ENCODE peak calls at places on chromosomes 5 and 9, in five cellular contexts. One of them, this sample, is unnamed.

GRCh38 chr9:21684831-21685362 is 117.5 kb upstream of the MTAP start:
- DNase-seq in HepG2: peak
- DNase-seq in NT2/D1: no peak
- DNase-seq in HEK293T: no peak
- DNase-seq in H1: no peak
- DNase-seq in this sample: no peak

GRCh38 chr9:114086009-114086408 is 7.9 kb upstream of the AMBP start:
- DNase-seq in HepG2: no peak
- DNase-seq in NT2/D1: no peak
- DNase-seq in HEK293T: no peak
- DNase-seq in H1: no peak
- DNase-seq in this sample: no peak

GRCh38 chr9:134187110-134187531 is 22.8 kb upstream of the RNU6ATAC start:
- DNase-seq in HEK293T: no peak
- DNase-seq in HepG2: no peak
- DNase-seq in H1: no peak
- DNase-seq in NT2/D1: no peak
- DNase-seq in this sample: no peak

GRCh38 chr9:135969064-135969683 is 8.0 kb upstream of the UBAC1 start:
- DNase-seq in HepG2: no peak
- DNase-seq in HEK293T: no peak
- DNase-seq in H1: no peak
- DNase-seq in NT2/D1: no peak
- DNase-seq in this sample: no peak

GRCh38 chr5:178292826-178293205 is 60.2 kb upstream of the PHYKPL start:
- DNase-seq in HepG2: no peak
- DNase-seq in HEK293T: no peak
- DNase-seq in NT2/D1: no peak
- DNase-seq in H1: no peak
- DNase-seq in this sample: no peak

GRCh38 chr5:8258808-8259207 is 389.9 kb downstream of the MTRR start:
- DNase-seq in NT2/D1: no peak
- DNase-seq in H1: no peak
- DNase-seq in HepG2: no peak
- DNase-seq in HEK293T: no peak
- DNase-seq in this sample: no peak

GRCh38 chr9:133664651-133665050 is 28.5 kb downstream of the DBH start:
- DNase-seq in H1: no peak
- DNase-seq in NT2/D1: no peak
- DNase-seq in HEK293T: no peak
- DNase-seq in HepG2: no peak
- DNase-seq in this sample: no peak

GRCh38 chr9:93304574-93305496 is 120.9 kb downstream of the WNK2 start:
- DNase-seq in H1: peak
- DNase-seq in HepG2: peak
- DNase-seq in HEK293T: peak
- DNase-seq in NT2/D1: peak
- DNase-seq in this sample: no peak

GRCh38 chr9:99257723-99258364 is 35.8 kb downstream of the SEC61B start:
- DNase-seq in HEK293T: no peak
- DNase-seq in HepG2: no peak
- DNase-seq in H1: no peak
- DNase-seq in NT2/D1: no peak
- DNase-seq in this sample: no peak

GRCh38 chr9:124602204-124602603 is 95.0 kb upstream of the NR5A1 start:
- DNase-seq in HepG2: peak
- DNase-seq in NT2/D1: no peak
- DNase-seq in HEK293T: no peak
- DNase-seq in H1: no peak
- DNase-seq in this sample: no peak

GRCh38 chr5:120516799-120517198 is 52.7 kb downstream of the PRR16 start:
- DNase-seq in NT2/D1: no peak
- DNase-seq in H1: no peak
- DNase-seq in HepG2: no peak
- DNase-seq in HEK293T: no peak
- DNase-seq in this sample: no peak

GRCh38 chr9:37464426-37465248 is 613 bp downstream of the ZBTB5 start:
- DNase-seq in NT2/D1: no peak
- DNase-seq in H1: peak
- DNase-seq in HepG2: no peak
- DNase-seq in HEK293T: peak
- DNase-seq in this sample: peak

GRCh38 chr9:107141967-107142366 is 141.1 kb upstream of the RAD23B start:
- DNase-seq in NT2/D1: no peak
- DNase-seq in HepG2: no peak
- DNase-seq in H1: no peak
- DNase-seq in HEK293T: no peak
- DNase-seq in this sample: no peak

GRCh38 chr5:52844885-52845284 is 57.2 kb downstream of the ITGA1 start:
- DNase-seq in NT2/D1: no peak
- DNase-seq in HepG2: no peak
- DNase-seq in H1: no peak
- DNase-seq in HEK293T: no peak
- DNase-seq in this sample: no peak

GRCh38 chr5:170151105-170151831 is 45.6 kb downstream of the FOXI1 start:
- DNase-seq in NT2/D1: peak
- DNase-seq in HepG2: peak
- DNase-seq in HEK293T: no peak
- DNase-seq in H1: peak
- DNase-seq in this sample: no peak

GRCh38 chr5:64497390-64497789 is 8.4 kb upstream of the RGS7BP start:
- DNase-seq in NT2/D1: peak
- DNase-seq in H1: no peak
- DNase-seq in HepG2: no peak
- DNase-seq in HEK293T: no peak
- DNase-seq in this sample: no peak

GRCh38 chr5:168295574-168296201 is 4.2 kb downstream of the WWC1 start:
- DNase-seq in HepG2: no peak
- DNase-seq in HEK293T: peak
- DNase-seq in H1: no peak
- DNase-seq in NT2/D1: peak
- DNase-seq in this sample: no peak

GRCh38 chr5:84438456-84438855 is 53.8 kb upstream of the EDIL3 start:
- DNase-seq in HepG2: no peak
- DNase-seq in H1: no peak
- DNase-seq in HEK293T: no peak
- DNase-seq in NT2/D1: no peak
- DNase-seq in this sample: no peak

GRCh38 chr5:76838481-76839261 is 11.1 kb upstream of the S100Z start:
- DNase-seq in H1: no peak
- DNase-seq in NT2/D1: no peak
- DNase-seq in HEK293T: no peak
- DNase-seq in HepG2: peak
- DNase-seq in this sample: no peak

GRCh38 chr9:105138306-105138801 is 106.1 kb upstream of the SLC44A1 start:
- DNase-seq in HEK293T: no peak
- DNase-seq in HepG2: peak
- DNase-seq in NT2/D1: peak
- DNase-seq in H1: no peak
- DNase-seq in this sample: no peak

GRCh38 chr5:133412661-133413060 is 199.7 kb downstream of the FSTL4 start:
- DNase-seq in HepG2: no peak
- DNase-seq in H1: no peak
- DNase-seq in HEK293T: no peak
- DNase-seq in NT2/D1: no peak
- DNase-seq in this sample: no peak

GRCh38 chr5:68369436-68370125 is 154.0 kb downstream of the PIK3R1 start:
- DNase-seq in H1: no peak
- DNase-seq in HEK293T: no peak
- DNase-seq in HepG2: no peak
- DNase-seq in NT2/D1: no peak
- DNase-seq in this sample: peak

GRCh38 chr9:111940697-111941096 is 44.1 kb downstream of the UGCG start:
- DNase-seq in H1: no peak
- DNase-seq in NT2/D1: no peak
- DNase-seq in HEK293T: no peak
- DNase-seq in HepG2: no peak
- DNase-seq in this sample: no peak

GRCh38 chr5:83095973-83096539 is 18.7 kb downstream of the XRCC4 start:
- DNase-seq in HEK293T: no peak
- DNase-seq in NT2/D1: no peak
- DNase-seq in HepG2: peak
- DNase-seq in H1: no peak
- DNase-seq in this sample: no peak

DNA sequence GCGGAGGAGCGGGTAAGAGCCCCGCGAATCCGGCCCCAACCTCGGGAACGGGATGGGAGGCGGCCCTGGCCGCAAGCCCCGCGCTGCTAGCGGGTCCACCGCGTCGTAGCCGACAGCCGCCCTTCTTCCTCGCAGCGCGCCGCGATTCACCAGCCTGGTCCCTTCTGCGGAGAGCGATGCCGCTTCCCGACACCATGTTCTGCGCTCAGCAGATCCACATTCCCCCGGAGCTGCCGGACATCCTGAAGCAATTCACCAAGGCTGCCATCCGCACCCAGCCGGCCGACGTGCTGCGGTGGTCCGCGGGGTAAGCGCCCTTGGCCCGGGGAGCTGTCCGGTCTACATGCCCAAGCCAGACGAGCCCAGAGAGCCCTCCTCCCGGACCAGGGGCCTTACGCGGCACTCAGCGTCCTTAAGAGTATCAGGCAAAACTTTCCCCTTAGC is 335 bp downstream of the ROPN1L start:
- DNase-seq in H1: no peak
- DNase-seq in HepG2: no peak
- DNase-seq in HEK293T: no peak
- DNase-seq in NT2/D1: no peak
- DNase-seq in this sample: no peak
- TF ChIP-seq SUZ12 in H1: no peak
- TF ChIP-seq SUZ12 in HepG2: no peak
- TF ChIP-seq SUZ12 in HEK293T: no peak
- TF ChIP-seq SUZ12 in NT2/D1: peak
- TF ChIP-seq SUZ12 in this sample: no peak

GRCh38 chr9:2307480-2307879 is 292.3 kb downstream of the SMARCA2 start:
- DNase-seq in NT2/D1: no peak
- DNase-seq in HepG2: no peak
- DNase-seq in H1: peak
- DNase-seq in HEK293T: no peak
- DNase-seq in this sample: no peak
- TF ChIP-seq SUZ12 in NT2/D1: no peak
- TF ChIP-seq SUZ12 in HepG2: no peak
- TF ChIP-seq SUZ12 in H1: no peak
- TF ChIP-seq SUZ12 in HEK293T: no peak
- TF ChIP-seq SUZ12 in this sample: no peak

GRCh38 chr9:13915591-13916301 is 398.2 kb downstream of the NFIB start:
- DNase-seq in NT2/D1: no peak
- DNase-seq in H1: no peak
- DNase-seq in HepG2: no peak
- DNase-seq in HEK293T: peak
- DNase-seq in this sample: no peak
- TF ChIP-seq SUZ12 in NT2/D1: no peak
- TF ChIP-seq SUZ12 in H1: no peak
- TF ChIP-seq SUZ12 in HepG2: no peak
- TF ChIP-seq SUZ12 in HEK293T: no peak
- TF ChIP-seq SUZ12 in this sample: no peak

DNA sequence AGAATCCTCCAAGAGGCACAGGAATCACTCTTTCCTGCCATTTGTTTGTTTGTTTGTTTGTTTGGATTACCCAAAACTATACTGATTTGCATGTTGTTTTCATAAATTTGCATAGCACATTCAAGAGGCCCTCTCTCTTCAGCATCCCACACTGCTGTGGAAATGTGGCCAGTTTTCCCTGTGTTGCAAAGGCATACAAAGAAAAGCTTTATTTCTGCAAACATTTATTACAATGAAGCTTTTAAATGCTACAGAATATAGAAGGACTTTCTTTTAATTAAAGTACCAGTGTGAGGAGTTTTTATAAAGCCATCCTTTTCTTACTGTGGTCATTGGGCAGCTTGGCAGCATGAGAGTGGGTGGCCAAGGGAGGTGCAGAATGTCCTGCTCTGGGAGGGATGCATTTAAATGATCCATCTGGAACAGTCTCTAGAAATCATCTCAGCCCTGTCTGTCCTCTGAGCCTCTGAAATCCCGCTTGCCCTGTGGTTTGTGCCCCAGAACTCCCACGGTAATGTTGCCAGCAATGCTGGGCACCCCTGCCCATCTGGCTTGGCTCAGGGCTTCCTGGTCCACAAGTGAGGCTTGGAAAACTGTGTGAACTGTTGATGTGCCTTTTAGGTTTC is 356.8 kb upstream of the KIF2A start:
- DNase-seq in NT2/D1: no peak
- DNase-seq in HepG2: no peak
- DNase-seq in H1: no peak
- DNase-seq in HEK293T: no peak
- DNase-seq in this sample: no peak
- TF ChIP-seq SUZ12 in NT2/D1: no peak
- TF ChIP-seq SUZ12 in HepG2: no peak
- TF ChIP-seq SUZ12 in H1: no peak
- TF ChIP-seq SUZ12 in HEK293T: no peak
- TF ChIP-seq SUZ12 in this sample: no peak

GRCh38 chr5:6436715-6437340 is 11.8 kb upstream of the UBE2QL1 start:
- DNase-seq in HEK293T: no peak
- DNase-seq in NT2/D1: no peak
- DNase-seq in H1: no peak
- DNase-seq in HepG2: no peak
- DNase-seq in this sample: no peak
- TF ChIP-seq SUZ12 in HEK293T: no peak
- TF ChIP-seq SUZ12 in NT2/D1: no peak
- TF ChIP-seq SUZ12 in H1: no peak
- TF ChIP-seq SUZ12 in HepG2: no peak
- TF ChIP-seq SUZ12 in this sample: no peak

DNA sequence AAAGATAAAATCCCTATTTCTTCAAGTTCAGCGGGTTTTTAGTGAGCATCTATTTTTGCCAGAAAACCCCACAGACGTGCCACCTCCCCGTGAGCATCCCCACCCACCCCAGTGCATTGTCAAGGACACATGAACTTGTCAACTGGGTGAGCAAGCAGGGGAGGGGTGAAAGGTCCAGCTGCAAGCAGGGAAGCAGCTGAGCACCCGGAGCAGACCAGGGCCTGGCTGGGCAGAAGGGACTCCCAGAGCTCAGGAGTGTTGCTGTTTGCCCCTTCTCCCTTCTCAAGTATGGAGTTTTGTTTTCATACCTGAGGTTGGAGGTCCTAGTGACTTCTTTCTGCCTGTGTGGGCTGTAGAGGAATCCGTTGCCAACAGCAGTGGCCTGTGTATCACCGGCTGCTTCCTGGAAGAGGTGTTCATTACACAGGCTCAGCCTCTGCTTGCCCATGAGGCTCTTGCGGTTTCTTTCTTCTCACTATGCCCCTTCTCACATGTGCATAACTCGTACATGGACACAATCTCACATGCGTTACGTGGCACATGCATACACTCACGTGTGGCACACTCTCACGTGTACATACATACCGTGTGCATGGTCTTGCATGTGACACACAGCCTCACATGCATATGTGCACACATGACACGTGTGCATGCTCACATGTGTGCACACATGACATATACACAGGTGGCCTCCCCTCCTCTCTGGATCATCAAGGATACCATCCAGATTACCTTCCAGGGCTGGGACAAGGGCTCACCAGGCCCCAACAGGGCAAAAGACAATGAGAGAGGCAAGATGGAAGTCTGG is 126.7 kb downstream of the MVB12B start:
- DNase-seq in NT2/D1: no peak
- DNase-seq in HepG2: no peak
- DNase-seq in HEK293T: no peak
- DNase-seq in H1: no peak
- DNase-seq in this sample: no peak
- TF ChIP-seq SUZ12 in NT2/D1: no peak
- TF ChIP-seq SUZ12 in HepG2: no peak
- TF ChIP-seq SUZ12 in HEK293T: no peak
- TF ChIP-seq SUZ12 in H1: no peak
- TF ChIP-seq SUZ12 in this sample: no peak

GRCh38 chr9:120777229-120777628 is 16.0 kb downstream of the FBXW2 start:
- DNase-seq in H1: no peak
- DNase-seq in NT2/D1: no peak
- DNase-seq in HEK293T: no peak
- DNase-seq in HepG2: no peak
- DNase-seq in this sample: no peak
- TF ChIP-seq SUZ12 in H1: no peak
- TF ChIP-seq SUZ12 in NT2/D1: no peak
- TF ChIP-seq SUZ12 in HEK293T: no peak
- TF ChIP-seq SUZ12 in HepG2: no peak
- TF ChIP-seq SUZ12 in this sample: no peak

This sample was measured in GM12878.